ENCODE peak calls at places on chromosomes 16 and 17, in seven cellular contexts. One of them, this sample, is unnamed.

GRCh38 chr16:81578015-81578554 is 133.5 kb downstream of the CMIP start:
- DNase-seq in mucosa of descending colon: no peak
- DNase-seq in CD4-positive, alpha-beta T cell: no peak
- DNase-seq in HFFc6: no peak
- DNase-seq in brain microvascular endothelial cell: no peak
- DNase-seq in astrocyte of the cerebellum: no peak
- DNase-seq in tibial nerve: no peak
- DNase-seq in this sample: no peak

GRCh38 chr17:82252511-82253178 is 20.9 kb downstream of the CSNK1D start:
- DNase-seq in mucosa of descending colon: peak
- DNase-seq in CD4-positive, alpha-beta T cell: no peak
- DNase-seq in HFFc6: no peak
- DNase-seq in tibial nerve: no peak
- DNase-seq in astrocyte of the cerebellum: no peak
- DNase-seq in brain microvascular endothelial cell: no peak
- DNase-seq in this sample: peak

GRCh38 chr17:7393613-7394451 is 493 bp downstream of the PLSCR3 start:
- DNase-seq in mucosa of descending colon: peak
- DNase-seq in HFFc6: no peak
- DNase-seq in brain microvascular endothelial cell: no peak
- DNase-seq in CD4-positive, alpha-beta T cell: no peak
- DNase-seq in tibial nerve: no peak
- DNase-seq in astrocyte of the cerebellum: no peak
- DNase-seq in this sample: no peak

GRCh38 chr16:56468800-56469199 is 17.4 kb downstream of the OGFOD1 start:
- DNase-seq in mucosa of descending colon: no peak
- DNase-seq in brain microvascular endothelial cell: no peak
- DNase-seq in tibial nerve: no peak
- DNase-seq in CD4-positive, alpha-beta T cell: no peak
- DNase-seq in HFFc6: no peak
- DNase-seq in astrocyte of the cerebellum: no peak
- DNase-seq in this sample: no peak

GRCh38 chr16:15055141-15056053 is 477 bp downstream of the NTAN1 start:
- DNase-seq in CD4-positive, alpha-beta T cell: no peak
- DNase-seq in HFFc6: no peak
- DNase-seq in tibial nerve: no peak
- DNase-seq in astrocyte of the cerebellum: no peak
- DNase-seq in mucosa of descending colon: peak
- DNase-seq in brain microvascular endothelial cell: no peak
- DNase-seq in this sample: no peak

GRCh38 chr17:35001549-35001948 is 21.2 kb downstream of the LIG3 start:
- DNase-seq in brain microvascular endothelial cell: no peak
- DNase-seq in tibial nerve: no peak
- DNase-seq in mucosa of descending colon: no peak
- DNase-seq in astrocyte of the cerebellum: no peak
- DNase-seq in HFFc6: no peak
- DNase-seq in CD4-positive, alpha-beta T cell: no peak
- DNase-seq in this sample: no peak

GRCh38 chr17:65185060-65185459 is 47.9 kb downstream of the RGS9 start:
- DNase-seq in mucosa of descending colon: no peak
- DNase-seq in astrocyte of the cerebellum: no peak
- DNase-seq in HFFc6: no peak
- DNase-seq in tibial nerve: no peak
- DNase-seq in CD4-positive, alpha-beta T cell: no peak
- DNase-seq in brain microvascular endothelial cell: no peak
- DNase-seq in this sample: no peak

GRCh38 chr17:39973496-39973895 is 7.1 kb upstream of the PSMD3 start:
- DNase-seq in CD4-positive, alpha-beta T cell: no peak
- DNase-seq in astrocyte of the cerebellum: no peak
- DNase-seq in brain microvascular endothelial cell: no peak
- DNase-seq in HFFc6: peak
- DNase-seq in mucosa of descending colon: no peak
- DNase-seq in tibial nerve: no peak
- DNase-seq in this sample: no peak

GRCh38 chr17:49388290-49388640 is 26.2 kb upstream of the ZNF652 start:
- DNase-seq in HFFc6: no peak
- DNase-seq in CD4-positive, alpha-beta T cell: no peak
- DNase-seq in brain microvascular endothelial cell: no peak
- DNase-seq in mucosa of descending colon: no peak
- DNase-seq in astrocyte of the cerebellum: no peak
- DNase-seq in tibial nerve: no peak
- DNase-seq in this sample: no peak

GRCh38 chr16:29664133-29664912 is 1.3 kb downstream of the SPN start:
- DNase-seq in mucosa of descending colon: peak
- DNase-seq in tibial nerve: no peak
- DNase-seq in brain microvascular endothelial cell: no peak
- DNase-seq in CD4-positive, alpha-beta T cell: no peak
- DNase-seq in HFFc6: no peak
- DNase-seq in astrocyte of the cerebellum: no peak
- DNase-seq in this sample: no peak

GRCh38 chr17:48915459-48916282 is 7.5 kb downstream of the UBE2Z start:
- DNase-seq in tibial nerve: peak
- DNase-seq in astrocyte of the cerebellum: peak
- DNase-seq in CD4-positive, alpha-beta T cell: no peak
- DNase-seq in mucosa of descending colon: no peak
- DNase-seq in HFFc6: peak
- DNase-seq in brain microvascular endothelial cell: peak
- DNase-seq in this sample: no peak

GRCh38 chr16:23691483-23692189 is 12.9 kb downstream of the PLK1 start:
- DNase-seq in brain microvascular endothelial cell: no peak
- DNase-seq in HFFc6: peak
- DNase-seq in tibial nerve: no peak
- DNase-seq in CD4-positive, alpha-beta T cell: no peak
- DNase-seq in astrocyte of the cerebellum: no peak
- DNase-seq in mucosa of descending colon: no peak
- DNase-seq in this sample: no peak

GRCh38 chr17:52790359-52790955 is 631.9 kb upstream of the CA10 start:
- DNase-seq in tibial nerve: no peak
- DNase-seq in mucosa of descending colon: no peak
- DNase-seq in brain microvascular endothelial cell: no peak
- DNase-seq in astrocyte of the cerebellum: no peak
- DNase-seq in CD4-positive, alpha-beta T cell: no peak
- DNase-seq in HFFc6: no peak
- DNase-seq in this sample: no peak

GRCh38 chr17:42405076-42405475 is 16.8 kb upstream of the STAT3 start:
- DNase-seq in CD4-positive, alpha-beta T cell: no peak
- DNase-seq in HFFc6: no peak
- DNase-seq in brain microvascular endothelial cell: no peak
- DNase-seq in astrocyte of the cerebellum: no peak
- DNase-seq in tibial nerve: no peak
- DNase-seq in mucosa of descending colon: no peak
- DNase-seq in this sample: peak

GRCh38 chr16:1296688-1297412 is 12.6 kb upstream of the UBE2I start:
- DNase-seq in mucosa of descending colon: peak
- DNase-seq in CD4-positive, alpha-beta T cell: no peak
- DNase-seq in astrocyte of the cerebellum: no peak
- DNase-seq in tibial nerve: no peak
- DNase-seq in brain microvascular endothelial cell: peak
- DNase-seq in HFFc6: peak
- DNase-seq in this sample: no peak

GRCh38 chr17:4969551-4970231 is 2.1 kb upstream of the SPAG7 start:
- DNase-seq in HFFc6: peak
- DNase-seq in astrocyte of the cerebellum: no peak
- DNase-seq in tibial nerve: no peak
- DNase-seq in CD4-positive, alpha-beta T cell: no peak
- DNase-seq in brain microvascular endothelial cell: no peak
- DNase-seq in mucosa of descending colon: no peak
- DNase-seq in this sample: no peak

GRCh38 chr16:57810197-57811024 is 8.1 kb upstream of the KIFC3 start:
- DNase-seq in HFFc6: peak
- DNase-seq in astrocyte of the cerebellum: peak
- DNase-seq in brain microvascular endothelial cell: peak
- DNase-seq in CD4-positive, alpha-beta T cell: peak
- DNase-seq in tibial nerve: peak
- DNase-seq in mucosa of descending colon: peak
- DNase-seq in this sample: no peak

GRCh38 chr16:2339521-2340484 is 725 bp downstream of the ABCA3 start:
- DNase-seq in CD4-positive, alpha-beta T cell: peak
- DNase-seq in astrocyte of the cerebellum: no peak
- DNase-seq in brain microvascular endothelial cell: no peak
- DNase-seq in mucosa of descending colon: peak
- DNase-seq in tibial nerve: peak
- DNase-seq in HFFc6: no peak
- DNase-seq in this sample: no peak

GRCh38 chr17:72976971-72977767 is 115.3 kb downstream of the SLC39A11 start:
- DNase-seq in CD4-positive, alpha-beta T cell: no peak
- DNase-seq in astrocyte of the cerebellum: peak
- DNase-seq in HFFc6: peak
- DNase-seq in tibial nerve: peak
- DNase-seq in brain microvascular endothelial cell: peak
- DNase-seq in mucosa of descending colon: no peak
- DNase-seq in this sample: no peak

GRCh38 chr16:30946671-30947532 is 2.0 kb upstream of the ORAI3 start:
- DNase-seq in brain microvascular endothelial cell: no peak
- DNase-seq in tibial nerve: no peak
- DNase-seq in astrocyte of the cerebellum: no peak
- DNase-seq in CD4-positive, alpha-beta T cell: no peak
- DNase-seq in mucosa of descending colon: peak
- DNase-seq in HFFc6: no peak
- DNase-seq in this sample: peak

GRCh38 chr16:30949655-30950515 is 1.0 kb downstream of the ORAI3 start:
- DNase-seq in CD4-positive, alpha-beta T cell: no peak
- DNase-seq in tibial nerve: peak
- DNase-seq in HFFc6: peak
- DNase-seq in mucosa of descending colon: peak
- DNase-seq in astrocyte of the cerebellum: no peak
- DNase-seq in brain microvascular endothelial cell: peak
- DNase-seq in this sample: no peak

GRCh38 chr16:30948956-30949654 is at the start of gene ORAI3:
- DNase-seq in CD4-positive, alpha-beta T cell: no peak
- DNase-seq in brain microvascular endothelial cell: peak
- DNase-seq in HFFc6: peak
- DNase-seq in mucosa of descending colon: peak
- DNase-seq in tibial nerve: peak
- DNase-seq in astrocyte of the cerebellum: no peak
- DNase-seq in this sample: peak

GRCh38 chr16:30948087-30948955 is 547 bp upstream of the ORAI3 start:
- DNase-seq in astrocyte of the cerebellum: peak
- DNase-seq in mucosa of descending colon: peak
- DNase-seq in tibial nerve: peak
- DNase-seq in HFFc6: peak
- DNase-seq in CD4-positive, alpha-beta T cell: no peak
- DNase-seq in brain microvascular endothelial cell: peak
- DNase-seq in this sample: peak

GRCh38 chr16:30947533-30948086 is 1.3 kb upstream of the ORAI3 start:
- DNase-seq in mucosa of descending colon: no peak
- DNase-seq in HFFc6: no peak
- DNase-seq in astrocyte of the cerebellum: no peak
- DNase-seq in tibial nerve: no peak
- DNase-seq in CD4-positive, alpha-beta T cell: no peak
- DNase-seq in brain microvascular endothelial cell: no peak
- DNase-seq in this sample: no peak
- TF ChIP-seq CTCF in mucosa of descending colon: no peak
- TF ChIP-seq CTCF in HFFc6: no peak
- TF ChIP-seq CTCF in astrocyte of the cerebellum: no peak
- TF ChIP-seq CTCF in tibial nerve: no peak
- TF ChIP-seq CTCF in CD4-positive, alpha-beta T cell: no peak
- TF ChIP-seq CTCF in brain microvascular endothelial cell: no peak
- TF ChIP-seq CTCF in this sample: no peak

GRCh38 chr17:74295625-74296547 is 21.9 kb downstream of the DNAI2 start:
- DNase-seq in tibial nerve: no peak
- DNase-seq in HFFc6: no peak
- DNase-seq in mucosa of descending colon: no peak
- DNase-seq in brain microvascular endothelial cell: no peak
- DNase-seq in astrocyte of the cerebellum: no peak
- DNase-seq in CD4-positive, alpha-beta T cell: no peak
- DNase-seq in this sample: no peak

GRCh38 chr17:74299618-74300009 is 25.6 kb downstream of the DNAI2 start:
- DNase-seq in brain microvascular endothelial cell: no peak
- DNase-seq in HFFc6: no peak
- DNase-seq in tibial nerve: no peak
- DNase-seq in mucosa of descending colon: no peak
- DNase-seq in astrocyte of the cerebellum: no peak
- DNase-seq in CD4-positive, alpha-beta T cell: no peak
- DNase-seq in this sample: no peak

GRCh38 chr17:74298690-74299617 is 24.9 kb downstream of the DNAI2 start:
- DNase-seq in mucosa of descending colon: no peak
- DNase-seq in brain microvascular endothelial cell: no peak
- DNase-seq in HFFc6: no peak
- DNase-seq in tibial nerve: no peak
- DNase-seq in astrocyte of the cerebellum: no peak
- DNase-seq in CD4-positive, alpha-beta T cell: no peak
- DNase-seq in this sample: no peak

GRCh38 chr17:74297941-74298340 is 23.9 kb downstream of the DNAI2 start:
- DNase-seq in brain microvascular endothelial cell: no peak
- DNase-seq in tibial nerve: no peak
- DNase-seq in CD4-positive, alpha-beta T cell: no peak
- DNase-seq in astrocyte of the cerebellum: no peak
- DNase-seq in mucosa of descending colon: no peak
- DNase-seq in HFFc6: no peak
- DNase-seq in this sample: no peak

GRCh38 chr17:74296548-74296936 is 22.5 kb downstream of the DNAI2 start:
- DNase-seq in brain microvascular endothelial cell: peak
- DNase-seq in astrocyte of the cerebellum: no peak
- DNase-seq in tibial nerve: peak
- DNase-seq in CD4-positive, alpha-beta T cell: no peak
- DNase-seq in mucosa of descending colon: no peak
- DNase-seq in HFFc6: peak
- DNase-seq in this sample: no peak
- TF ChIP-seq CTCF in brain microvascular endothelial cell: peak
- TF ChIP-seq CTCF in astrocyte of the cerebellum: peak
- TF ChIP-seq CTCF in tibial nerve: peak
- TF ChIP-seq CTCF in CD4-positive, alpha-beta T cell: peak
- TF ChIP-seq CTCF in mucosa of descending colon: peak
- TF ChIP-seq CTCF in HFFc6: peak
- TF ChIP-seq CTCF in this sample: peak

GRCh38 chr17:30805944-30806456 is 18.5 kb downstream of the CRLF3 start:
- DNase-seq in astrocyte of the cerebellum: no peak
- DNase-seq in mucosa of descending colon: no peak
- DNase-seq in tibial nerve: no peak
- DNase-seq in brain microvascular endothelial cell: no peak
- DNase-seq in CD4-positive, alpha-beta T cell: no peak
- DNase-seq in HFFc6: no peak
- DNase-seq in this sample: no peak
- TF ChIP-seq CTCF in astrocyte of the cerebellum: peak
- TF ChIP-seq CTCF in mucosa of descending colon: no peak
- TF ChIP-seq CTCF in tibial nerve: no peak
- TF ChIP-seq CTCF in brain microvascular endothelial cell: peak
- TF ChIP-seq CTCF in CD4-positive, alpha-beta T cell: peak
- TF ChIP-seq CTCF in HFFc6: peak
- TF ChIP-seq CTCF in this sample: peak

DNA sequence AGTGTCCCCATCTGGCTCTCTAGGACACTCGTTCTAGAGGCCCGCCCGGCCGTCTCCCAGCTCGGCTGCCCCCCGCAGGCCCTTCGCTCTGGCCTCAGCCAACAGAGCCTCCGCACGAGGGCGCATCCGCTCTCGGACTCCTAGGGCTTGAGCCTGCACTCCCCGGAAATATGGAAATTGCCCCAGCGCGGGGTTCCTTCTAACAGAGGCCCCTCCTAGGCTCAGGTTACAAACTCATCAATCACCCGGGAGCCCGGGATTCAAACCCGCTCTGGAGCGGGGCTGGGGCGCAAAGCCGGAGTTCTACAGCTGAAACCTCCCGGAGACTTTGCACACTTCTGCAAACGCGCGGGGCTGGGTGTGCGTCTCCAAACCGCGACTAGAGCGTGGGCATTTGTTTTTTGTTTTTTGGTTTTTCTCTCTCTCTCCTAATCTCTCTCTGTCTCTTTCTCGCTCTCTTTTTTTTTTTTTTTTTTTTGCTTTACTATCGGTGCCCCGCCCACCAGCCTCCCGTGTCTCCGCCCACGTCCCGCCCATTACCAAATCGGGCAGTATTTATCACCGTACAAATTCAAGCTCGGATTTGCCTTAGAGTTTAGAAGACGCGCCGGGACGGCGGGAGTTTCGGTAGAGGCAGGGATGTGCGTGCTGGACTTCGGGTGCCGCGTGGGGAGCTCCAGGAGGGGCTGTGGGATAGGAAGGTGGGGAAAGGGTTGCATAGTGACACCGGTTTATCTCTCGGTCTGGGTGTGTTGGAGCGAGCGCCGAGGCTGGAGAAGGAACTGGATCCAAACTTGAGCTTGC is 2.4 kb upstream of the FOXL1 start:
- DNase-seq in CD4-positive, alpha-beta T cell: no peak
- DNase-seq in HFFc6: peak
- DNase-seq in mucosa of descending colon: peak
- DNase-seq in astrocyte of the cerebellum: peak
- DNase-seq in tibial nerve: peak
- DNase-seq in brain microvascular endothelial cell: peak
- DNase-seq in this sample: no peak
- TF ChIP-seq CTCF in CD4-positive, alpha-beta T cell: no peak
- TF ChIP-seq CTCF in HFFc6: peak
- TF ChIP-seq CTCF in mucosa of descending colon: no peak
- TF ChIP-seq CTCF in astrocyte of the cerebellum: peak
- TF ChIP-seq CTCF in tibial nerve: peak
- TF ChIP-seq CTCF in brain microvascular endothelial cell: peak
- TF ChIP-seq CTCF in this sample: peak

This sample was measured in chondrocyte.